ENCODE peak calls at places on chromosome 12, in five cellular contexts. One of them, this sample, is unnamed.

GRCh38 chr12:51970904-51971646 is 19.6 kb downstream of the ACVR1B start:
- DNase-seq in HFFc6: peak; percentile 23
- DNase-seq in HFF-Myc: no peak
- DNase-seq in MCF 10A: peak; percentile 61
- DNase-seq in upper lobe of right lung: no peak
- DNase-seq in this sample: no peak

GRCh38 chr12:122422769-122423257 is 344 bp upstream of the CLIP1 start:
- DNase-seq in HFFc6: peak; percentile 41
- DNase-seq in HFF-Myc: no peak
- DNase-seq in upper lobe of right lung: no peak
- DNase-seq in MCF 10A: peak; percentile 70
- DNase-seq in this sample: no peak

GRCh38 chr12:24742378-24742777 is 206.5 kb downstream of the BCAT1 start:
- DNase-seq in HFF-Myc: no peak
- DNase-seq in upper lobe of right lung: no peak
- DNase-seq in MCF 10A: no peak
- DNase-seq in HFFc6: no peak
- DNase-seq in this sample: no peak

GRCh38 chr12:71973687-71974086 is 35.0 kb downstream of the TPH2 start:
- DNase-seq in HFFc6: no peak
- DNase-seq in upper lobe of right lung: no peak
- DNase-seq in HFF-Myc: no peak
- DNase-seq in MCF 10A: no peak
- DNase-seq in this sample: no peak

GRCh38 chr12:23236056-23236455 is 611.1 kb downstream of the ETNK1 start:
- DNase-seq in HFF-Myc: no peak
- DNase-seq in upper lobe of right lung: no peak
- DNase-seq in MCF 10A: no peak
- DNase-seq in HFFc6: no peak
- DNase-seq in this sample: no peak

GRCh38 chr12:85424581-85425348 is 144.7 kb downstream of the ALX1 start:
- DNase-seq in HFFc6: no peak
- DNase-seq in MCF 10A: peak; percentile 50
- DNase-seq in HFF-Myc: no peak
- DNase-seq in upper lobe of right lung: no peak
- DNase-seq in this sample: no peak

GRCh38 chr12:549476-550082 is 89.8 kb downstream of the B4GALNT3 start:
- DNase-seq in HFFc6: no peak
- DNase-seq in HFF-Myc: no peak
- DNase-seq in upper lobe of right lung: no peak
- DNase-seq in MCF 10A: no peak
- DNase-seq in this sample: no peak

GRCh38 chr12:111446044-111446581 is 40.4 kb downstream of the SH2B3 start:
- DNase-seq in MCF 10A: peak; percentile 43
- DNase-seq in upper lobe of right lung: no peak
- DNase-seq in HFFc6: no peak
- DNase-seq in HFF-Myc: peak; percentile 53
- DNase-seq in this sample: no peak

GRCh38 chr12:44287545-44287944 is 451.7 kb downstream of the TMEM117 start:
- DNase-seq in MCF 10A: peak; percentile 1
- DNase-seq in HFF-Myc: no peak
- DNase-seq in upper lobe of right lung: no peak
- DNase-seq in HFFc6: no peak
- DNase-seq in this sample: no peak

GRCh38 chr12:6667559-6668210 is 4.8 kb upstream of the ING4 start:
- DNase-seq in MCF 10A: peak; percentile 34
- DNase-seq in HFFc6: no peak
- DNase-seq in HFF-Myc: no peak
- DNase-seq in upper lobe of right lung: no peak
- DNase-seq in this sample: no peak
- TF ChIP-seq CTCF in MCF 10A: no peak
- TF ChIP-seq CTCF in HFFc6: no peak
- TF ChIP-seq CTCF in HFF-Myc: no peak
- TF ChIP-seq CTCF in upper lobe of right lung: peak; percentile 7
- TF ChIP-seq CTCF in this sample: peak; percentile 44

DNA sequence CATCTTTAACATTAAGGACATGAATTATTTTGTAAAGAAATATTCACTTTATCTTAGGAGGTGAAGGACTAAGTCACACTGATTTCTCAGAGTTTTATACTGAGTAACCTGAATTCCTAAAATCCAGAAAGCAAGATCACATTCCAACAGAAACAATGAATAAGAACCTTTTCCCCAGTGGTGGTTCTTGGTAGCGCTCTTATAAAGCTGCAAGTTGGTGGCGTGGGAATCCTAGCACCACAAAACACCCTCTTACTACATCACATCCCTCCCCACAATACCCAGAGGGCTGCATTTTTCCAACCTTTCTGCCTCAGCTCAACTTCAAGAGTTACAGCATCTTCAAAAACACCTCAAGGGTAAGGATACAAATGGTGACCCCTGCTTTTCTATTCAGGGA is 44.0 kb upstream of the SMUG1 start:
- DNase-seq in upper lobe of right lung: no peak
- DNase-seq in MCF 10A: no peak
- DNase-seq in HFFc6: no peak
- DNase-seq in HFF-Myc: no peak
- DNase-seq in this sample: no peak
- TF ChIP-seq CTCF in upper lobe of right lung: no peak
- TF ChIP-seq CTCF in MCF 10A: no peak
- TF ChIP-seq CTCF in HFFc6: peak; percentile 22
- TF ChIP-seq CTCF in HFF-Myc: no peak
- TF ChIP-seq CTCF in this sample: peak; percentile 67

DNA sequence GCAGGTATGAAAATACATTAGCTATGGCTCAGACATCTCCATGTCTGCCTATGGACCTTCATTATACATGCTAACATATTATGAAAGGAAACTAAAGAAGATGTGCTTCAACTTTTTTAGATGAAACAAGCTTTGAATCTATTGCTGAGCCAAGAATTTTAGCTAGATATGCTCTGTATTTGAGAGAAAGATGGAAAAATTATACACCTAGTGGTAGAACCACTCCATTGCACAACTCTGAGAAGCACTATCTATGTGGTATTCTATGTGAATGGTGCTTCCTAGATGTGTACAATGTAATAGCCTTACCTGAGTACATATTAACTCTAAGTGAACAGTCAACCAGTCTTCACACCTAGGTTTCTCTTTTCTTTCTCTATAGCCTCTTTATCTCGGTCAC is 17.3 kb downstream of the EPYC start:
- DNase-seq in upper lobe of right lung: no peak
- DNase-seq in HFF-Myc: no peak
- DNase-seq in MCF 10A: no peak
- DNase-seq in HFFc6: no peak
- DNase-seq in this sample: no peak
- TF ChIP-seq CTCF in upper lobe of right lung: peak; percentile 9
- TF ChIP-seq CTCF in HFF-Myc: no peak
- TF ChIP-seq CTCF in MCF 10A: peak; percentile 14
- TF ChIP-seq CTCF in HFFc6: peak; percentile 64
- TF ChIP-seq CTCF in this sample: peak; percentile 39

DNA sequence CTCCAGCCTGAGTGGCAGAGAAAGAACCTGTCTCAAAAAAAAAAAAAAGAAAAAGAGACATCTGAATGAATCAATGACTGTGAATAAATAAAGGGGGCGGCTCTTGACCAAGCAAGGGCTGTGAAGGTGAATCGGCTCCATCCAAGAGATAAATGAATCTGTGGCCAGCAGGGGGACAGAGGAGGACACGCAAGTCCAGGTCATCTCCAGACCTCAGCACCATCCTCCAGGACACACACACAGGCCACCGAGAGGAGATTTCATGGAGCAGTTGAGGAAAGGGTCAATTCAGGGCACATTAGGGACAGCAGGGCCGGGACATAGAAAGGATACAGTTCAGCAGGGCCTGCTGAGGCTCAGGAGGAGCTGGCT is 21.6 kb downstream of the TRPV4 start:
- DNase-seq in MCF 10A: peak; percentile 11
- DNase-seq in upper lobe of right lung: no peak
- DNase-seq in HFFc6: no peak
- DNase-seq in HFF-Myc: no peak
- DNase-seq in this sample: no peak
- TF ChIP-seq CTCF in MCF 10A: no peak
- TF ChIP-seq CTCF in upper lobe of right lung: no peak
- TF ChIP-seq CTCF in HFFc6: peak; percentile 58
- TF ChIP-seq CTCF in HFF-Myc: no peak
- TF ChIP-seq CTCF in this sample: peak; percentile 42

GRCh38 chr12:98419101-98419794 is 96.1 kb upstream of the TMPO start:
- DNase-seq in upper lobe of right lung: no peak
- DNase-seq in HFF-Myc: no peak
- DNase-seq in MCF 10A: no peak
- DNase-seq in HFFc6: no peak
- DNase-seq in this sample: no peak

GRCh38 chr12:98417303-98417702 is 98.1 kb upstream of the TMPO start:
- DNase-seq in MCF 10A: no peak
- DNase-seq in HFF-Myc: no peak
- DNase-seq in HFFc6: no peak
- DNase-seq in upper lobe of right lung: no peak
- DNase-seq in this sample: no peak

GRCh38 chr12:98418357-98419075 is 96.9 kb upstream of the TMPO start:
- DNase-seq in HFF-Myc: peak; percentile 94
- DNase-seq in MCF 10A: peak; percentile 95
- DNase-seq in HFFc6: peak; percentile 94
- DNase-seq in upper lobe of right lung: peak; percentile 94
- DNase-seq in this sample: peak; percentile 97

GRCh38 chr12:98419795-98420402 is 95.5 kb upstream of the TMPO start:
- DNase-seq in upper lobe of right lung: no peak
- DNase-seq in HFFc6: no peak
- DNase-seq in HFF-Myc: no peak
- DNase-seq in MCF 10A: no peak
- DNase-seq in this sample: no peak

GRCh38 chr12:98416845-98417244 is 98.5 kb upstream of the TMPO start:
- DNase-seq in HFF-Myc: no peak
- DNase-seq in MCF 10A: peak; percentile 66
- DNase-seq in HFFc6: peak; percentile 46
- DNase-seq in upper lobe of right lung: no peak
- DNase-seq in this sample: no peak
- TF ChIP-seq CTCF in HFF-Myc: peak; percentile 39
- TF ChIP-seq CTCF in MCF 10A: peak; percentile 36
- TF ChIP-seq CTCF in HFFc6: peak; percentile 63
- TF ChIP-seq CTCF in upper lobe of right lung: peak; percentile 26
- TF ChIP-seq CTCF in this sample: peak; percentile 81

DNA sequence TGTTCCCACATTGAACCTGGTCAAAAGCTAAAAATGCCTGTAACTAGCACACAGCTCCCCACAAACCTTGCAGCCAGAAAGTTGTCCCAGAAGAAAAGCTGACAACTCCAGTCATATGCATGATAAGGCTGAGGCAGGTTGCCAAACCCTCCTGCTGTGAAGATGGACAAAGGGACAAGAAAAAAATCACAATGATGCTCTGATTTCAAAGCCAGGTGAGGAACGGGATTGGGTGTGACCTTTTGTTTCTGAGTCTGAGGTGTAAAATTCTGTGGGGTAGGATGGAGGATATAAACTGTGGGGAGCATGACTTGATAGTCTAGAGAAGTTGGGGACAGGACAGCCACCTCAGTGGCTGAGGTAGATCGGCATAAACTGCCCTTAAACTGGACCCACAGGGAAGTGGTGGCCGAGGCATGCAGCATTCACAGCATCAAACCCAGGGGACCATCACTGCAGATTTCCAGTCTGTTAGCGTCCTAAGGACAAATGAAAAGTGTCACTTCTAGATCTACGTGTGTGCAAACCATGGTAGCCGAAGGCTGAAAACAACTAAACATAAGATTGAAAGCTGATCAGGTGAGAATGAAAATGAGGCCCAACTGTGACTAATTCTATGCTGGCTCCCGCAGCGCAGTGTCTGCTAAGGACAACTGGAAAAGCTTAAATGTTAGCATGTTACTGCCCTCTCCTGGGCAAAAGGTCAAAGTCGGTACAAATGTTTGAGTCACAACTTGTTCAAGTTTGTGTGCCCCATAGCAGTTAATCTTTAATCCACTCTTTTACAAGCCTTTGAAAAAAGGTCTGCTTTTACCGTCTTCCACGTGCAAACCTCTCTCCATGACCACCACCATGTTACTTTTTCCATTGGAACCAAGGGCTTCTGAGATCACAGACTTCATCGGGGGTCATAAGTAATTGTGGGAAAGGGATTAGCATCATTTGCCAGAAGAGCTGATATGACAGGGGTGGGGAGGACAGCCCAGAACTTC is 39.8 kb downstream of the GRIN2B start:
- DNase-seq in MCF 10A: peak; percentile 80
- DNase-seq in HFFc6: peak; percentile 25
- DNase-seq in upper lobe of right lung: no peak
- DNase-seq in HFF-Myc: no peak
- DNase-seq in this sample: no peak
- TF ChIP-seq CTCF in MCF 10A: peak; percentile 41
- TF ChIP-seq CTCF in HFFc6: peak; percentile 51
- TF ChIP-seq CTCF in upper lobe of right lung: peak; percentile 30
- TF ChIP-seq CTCF in HFF-Myc: no peak
- TF ChIP-seq CTCF in this sample: peak; percentile 59